ENCODE peak calls at places on chromosomes 2 and 18, in five cellular contexts. W is H1, Y is body of pancreas, K is endodermal cell, H is HCT116. X is an unnamed sample. For H3K9me3, the result is how much of the 10 kb centered on the place peaks cover.

GRCh38 chr2:192729369-192729768 is 534.6 kb upstream of the TMEFF2 start:
- DNase-seq in K (no peak), W (no peak), H (no peak), Y (no peak), X (no peak)

GRCh38 chr2:134250840-134251461 is 2.9 kb upstream of the MGAT5 start:
- DNase-seq in Y (no peak), H (no peak), W (no peak), K (no peak), X (no peak)

GRCh38 chr2:33275689-33276444 is 200.6 kb upstream of the RASGRP3 start:
- DNase-seq in H (peak), K (no peak), Y (peak), W (no peak), X (peak)

GRCh38 chr2:152189622-152190495 is 14.3 kb upstream of the STAM2 start:
- DNase-seq in W (no peak), K (peak), H (peak), Y (peak), X (peak)

GRCh38 chr2:1790996-1791395 is 46.7 kb upstream of the PXDN start:
- DNase-seq in W (no peak), K (no peak), Y (no peak), H (no peak), X (no peak)

GRCh38 chr2:181984814-181985631 is 630 bp upstream of the PPP1R1C start:
- DNase-seq in H (no peak), K (no peak), Y (no peak), W (no peak), X (no peak)

GRCh38 chr18:70371085-70371735 is 82.4 kb downstream of the SOCS6 start:
- DNase-seq in K (no peak), H (peak), Y (no peak), W (no peak), X (no peak)

GRCh38 chr2:239943991-239944441 is 81.1 kb downstream of the NDUFA10 start:
- DNase-seq in K (no peak), Y (peak), W (no peak), H (no peak), X (no peak)

GRCh38 chr2:197293252-197294007 is 17.1 kb downstream of the ANKRD44 start:
- DNase-seq in K (no peak), H (no peak), W (no peak), Y (no peak), X (no peak)

GRCh38 chr2:108787209-108787558 is 613 bp downstream of the CCDC138 start:
- DNase-seq in W (no peak), Y (no peak), H (no peak), K (no peak), X (no peak)

GRCh38 chr2:223642496-223642895 is 40.3 kb upstream of the SCG2 start:
- DNase-seq in K (no peak), W (no peak), H (no peak), Y (no peak), X (no peak)

GRCh38 chr2:172865422-172865821 is 129.8 kb downstream of the RAPGEF4 start:
- DNase-seq in K (peak), W (no peak), H (no peak), Y (no peak), X (peak)

GRCh38 chr2:159118859-159119510 is 150.5 kb downstream of the TANC1 start:
- DNase-seq in K (no peak), H (no peak), W (no peak), Y (no peak), X (no peak)
- TF ChIP-seq CTCF in K (no peak), H (no peak), W (no peak), Y (no peak), X (no peak)

DNA sequence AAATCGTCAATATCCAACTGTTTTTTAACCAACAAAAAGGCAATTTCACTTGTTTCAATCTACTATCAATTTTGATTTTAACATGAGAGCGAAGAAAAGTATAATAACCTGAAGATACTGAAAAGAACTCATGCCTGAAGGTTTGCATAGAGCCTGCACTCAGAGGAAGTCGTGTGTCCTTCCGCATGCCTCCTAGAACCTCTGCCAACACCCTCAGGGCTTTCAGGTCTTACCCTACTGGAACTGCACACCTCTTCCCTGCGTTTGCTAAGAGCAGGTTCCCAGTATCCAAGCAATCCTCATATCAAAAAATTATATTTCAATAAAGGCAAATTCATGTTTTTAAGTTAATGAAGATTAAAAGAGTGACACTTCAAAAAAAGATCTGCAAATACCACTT is 74.7 kb downstream of the PIAS2 start:
- DNase-seq in W (no peak), Y (no peak), K (no peak), H (no peak), X (no peak)
- H3K4me3 ChIP-seq in W (no peak), Y (no peak), K (no peak), H (no peak), X (no peak)

GRCh38 chr2:204428675-204429074 is 116.6 kb upstream of the PARD3B start:
- DNase-seq in Y (no peak), W (no peak), K (no peak), H (no peak), X (no peak)

GRCh38 chr2:204431529-204431928 is 113.7 kb upstream of the PARD3B start:
- DNase-seq in H (no peak), K (no peak), W (no peak), Y (no peak), X (no peak)

DNA sequence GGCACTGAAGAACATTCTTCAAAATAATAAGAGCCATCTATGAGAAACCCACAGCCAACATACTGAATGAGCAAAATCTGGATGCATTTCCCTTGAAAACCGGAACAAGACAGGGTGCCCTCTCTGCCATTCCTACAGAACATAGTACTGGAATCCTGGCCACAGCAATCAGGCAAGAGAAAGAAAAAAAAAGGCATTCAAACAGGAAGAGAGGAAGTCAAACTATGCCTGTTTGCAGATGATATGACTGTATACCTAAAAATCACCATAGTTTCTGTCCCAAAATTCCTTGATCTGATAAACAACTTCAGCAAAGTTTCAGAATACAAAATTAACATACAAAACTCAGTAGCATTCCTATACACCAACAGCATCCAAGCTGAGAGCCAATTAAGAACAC is 119.5 kb upstream of the PARD3B start:
- DNase-seq in K (no peak), H (no peak), Y (no peak), W (no peak), X (no peak)
- H3K9me3 ChIP-seq in K (under half), H (under half), Y (under half), W (under half), X (under half)

DNA sequence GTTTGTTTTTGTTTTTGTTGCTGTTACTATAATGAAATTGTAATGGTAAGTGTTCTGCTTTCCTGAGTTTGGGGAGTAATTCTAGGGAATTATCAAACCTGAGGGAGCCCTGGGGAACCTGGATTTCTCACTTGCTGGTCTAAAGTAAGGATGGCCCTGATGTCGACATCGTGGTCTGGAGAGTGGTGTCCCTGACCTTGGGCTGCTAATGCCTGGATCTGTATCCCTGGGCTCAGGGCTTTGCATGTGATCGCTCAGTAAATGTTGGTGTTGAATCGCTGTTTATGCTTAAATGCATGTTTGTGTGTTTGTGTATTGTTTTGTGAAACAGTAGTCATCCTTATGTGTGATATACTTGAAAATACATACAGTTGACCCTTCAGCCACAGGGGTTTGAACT is 6.1 kb downstream of the ACP1 start:
- DNase-seq in H (no peak), W (no peak), Y (no peak), K (no peak), X (no peak)
- TF ChIP-seq CTCF in H (no peak), W (no peak), Y (no peak), K (no peak), X (no peak)

DNA sequence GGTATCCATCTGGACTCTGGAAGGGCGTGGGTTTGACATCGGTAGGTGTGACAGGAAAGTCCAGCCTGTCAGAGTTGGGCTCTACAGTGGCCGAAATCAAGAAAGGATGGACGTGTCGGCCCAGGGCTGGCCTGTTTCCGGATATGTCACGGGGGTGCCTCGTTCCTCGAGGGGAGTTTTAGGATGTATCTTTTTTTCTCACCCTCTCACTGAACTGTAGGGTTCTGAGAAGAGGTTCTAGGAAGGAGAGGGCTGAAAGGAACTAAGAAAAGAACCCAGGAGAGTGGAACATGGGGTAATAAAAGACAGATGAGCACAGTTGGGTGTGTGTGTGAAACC is 7.2 kb upstream of the SP9 start:
- DNase-seq in H (no peak), Y (no peak), K (no peak), W (no peak), X (no peak)
- H3K4me3 ChIP-seq in H (no peak), Y (no peak), K (peak), W (peak), X (no peak)

DNA sequence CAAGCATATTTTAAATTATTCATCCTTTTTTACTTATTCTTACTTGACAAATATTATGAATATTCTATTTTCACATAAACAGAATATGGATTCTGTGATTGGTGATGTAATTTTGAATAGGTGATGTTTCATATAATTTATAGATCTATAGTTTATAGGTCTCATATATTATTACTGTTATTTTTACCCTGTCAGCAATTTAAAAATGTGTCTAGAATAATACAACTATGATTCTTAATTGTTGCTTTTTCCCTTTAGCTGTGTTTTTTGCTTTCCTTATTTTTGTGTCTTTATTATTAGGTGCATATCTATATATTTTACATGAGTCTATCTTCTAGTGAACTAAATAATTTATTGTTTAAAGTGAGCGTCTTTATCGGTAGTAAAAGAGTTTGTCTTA is 226.7 kb upstream of the FSIP2 start:
- DNase-seq in K (no peak), Y (no peak), W (no peak), H (no peak), X (no peak)
- H3K9me3 ChIP-seq in K (under half), Y (under half), W (under half), H (under half), X (under half)

DNA sequence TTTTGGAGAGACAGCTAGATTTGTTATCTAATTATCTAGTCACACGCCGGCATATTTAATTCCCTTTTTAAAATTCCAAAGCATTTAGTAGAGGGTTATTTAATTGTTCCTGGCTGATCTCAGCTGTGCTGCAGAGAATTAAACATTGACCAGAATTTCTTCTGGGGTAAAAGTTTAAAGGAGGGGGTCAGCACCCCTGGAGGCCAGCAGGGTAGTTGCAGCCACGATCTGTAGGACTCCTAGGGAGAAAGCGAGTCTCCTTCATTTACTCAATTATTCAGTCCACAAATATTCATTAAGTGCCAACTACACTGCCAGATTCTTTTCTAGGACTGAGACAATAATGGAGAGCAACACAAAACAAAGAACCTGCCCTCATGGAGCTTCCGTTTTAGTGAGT is 294.3 kb downstream of the RDH14 start:
- DNase-seq in H (no peak), W (no peak), Y (no peak), K (no peak), X (no peak)
- TF ChIP-seq CTCF in H (peak), W (peak), Y (no peak), K (peak), X (peak)

GRCh38 chr18:47968721-47969120 is 38.3 kb upstream of the SMAD2 start:
- DNase-seq in H (no peak), W (no peak), K (no peak), Y (no peak), X (no peak)
- H3K4me3 ChIP-seq in H (no peak), W (no peak), K (peak), Y (no peak), X (no peak)

GRCh38 chr18:79896746-79897145 is 54.7 kb downstream of the SLC66A2 start:
- DNase-seq in W (no peak), H (no peak), Y (no peak), K (no peak), X (no peak)
- H3K9me3 ChIP-seq in W (half or more), H (under half), Y (under half), K (half or more), X (under half)

X was measured in Caco-2.